ENCODE peak calls at places on chromosome 12, in eight cellular contexts. One of them, this sample, is unnamed.

GRCh38 chr12:54000105-54000773 is at the start of gene HOXC9:
- DNase-seq in NCI-H1436: no peak
- DNase-seq in neural progenitor cell: no peak
- DNase-seq in AG04449: no peak
- DNase-seq in NCI-H1105: no peak
- DNase-seq in left ventricle myocardium inferior: no peak
- DNase-seq in hepatocyte: no peak
- DNase-seq in NCI-H226: peak
- DNase-seq in this sample: no peak

GRCh38 chr12:88951177-88951576 is 370.9 kb upstream of the KITLG start:
- DNase-seq in NCI-H1436: peak
- DNase-seq in neural progenitor cell: no peak
- DNase-seq in AG04449: no peak
- DNase-seq in NCI-H1105: peak
- DNase-seq in left ventricle myocardium inferior: no peak
- DNase-seq in hepatocyte: no peak
- DNase-seq in NCI-H226: no peak
- DNase-seq in this sample: no peak

GRCh38 chr12:88562846-88563582 is 17.3 kb downstream of the KITLG start:
- DNase-seq in NCI-H1436: no peak
- DNase-seq in neural progenitor cell: no peak
- DNase-seq in AG04449: no peak
- DNase-seq in NCI-H1105: no peak
- DNase-seq in left ventricle myocardium inferior: no peak
- DNase-seq in hepatocyte: no peak
- DNase-seq in NCI-H226: peak
- DNase-seq in this sample: no peak

GRCh38 chr12:96047621-96048211 is 12.3 kb upstream of the LTA4H start:
- DNase-seq in NCI-H1436: peak
- DNase-seq in neural progenitor cell: no peak
- DNase-seq in AG04449: no peak
- DNase-seq in NCI-H1105: peak
- DNase-seq in left ventricle myocardium inferior: no peak
- DNase-seq in hepatocyte: peak
- DNase-seq in NCI-H226: peak
- DNase-seq in this sample: no peak

GRCh38 chr12:85280984-85281946 is 1.2 kb downstream of the ALX1 start:
- DNase-seq in NCI-H1436: no peak
- DNase-seq in neural progenitor cell: no peak
- DNase-seq in AG04449: no peak
- DNase-seq in NCI-H1105: no peak
- DNase-seq in left ventricle myocardium inferior: no peak
- DNase-seq in hepatocyte: no peak
- DNase-seq in NCI-H226: no peak
- DNase-seq in this sample: no peak

GRCh38 chr12:54719691-54720090 is 71.5 kb upstream of the DCD start:
- DNase-seq in NCI-H1436: no peak
- DNase-seq in neural progenitor cell: no peak
- DNase-seq in AG04449: no peak
- DNase-seq in NCI-H1105: no peak
- DNase-seq in left ventricle myocardium inferior: no peak
- DNase-seq in hepatocyte: no peak
- DNase-seq in NCI-H226: no peak
- DNase-seq in this sample: no peak

GRCh38 chr12:83150465-83151189 is 463.9 kb downstream of the TMTC2 start:
- DNase-seq in NCI-H1436: no peak
- DNase-seq in neural progenitor cell: no peak
- DNase-seq in AG04449: no peak
- DNase-seq in NCI-H1105: no peak
- DNase-seq in left ventricle myocardium inferior: no peak
- DNase-seq in hepatocyte: no peak
- DNase-seq in NCI-H226: no peak
- DNase-seq in this sample: no peak

GRCh38 chr12:12582895-12583303 is 20.2 kb upstream of the DUSP16 start:
- DNase-seq in NCI-H1436: no peak
- DNase-seq in neural progenitor cell: no peak
- DNase-seq in AG04449: no peak
- DNase-seq in NCI-H1105: no peak
- DNase-seq in left ventricle myocardium inferior: no peak
- DNase-seq in hepatocyte: peak
- DNase-seq in NCI-H226: no peak
- DNase-seq in this sample: no peak

GRCh38 chr12:110536834-110537604 is 34.9 kb downstream of the RAD9B start:
- DNase-seq in NCI-H1436: no peak
- DNase-seq in neural progenitor cell: no peak
- DNase-seq in AG04449: no peak
- DNase-seq in NCI-H1105: no peak
- DNase-seq in left ventricle myocardium inferior: no peak
- DNase-seq in hepatocyte: no peak
- DNase-seq in NCI-H226: no peak
- DNase-seq in this sample: no peak

GRCh38 chr12:132185698-132186097 is 41.4 kb downstream of the NOC4L start:
- DNase-seq in NCI-H1436: no peak
- DNase-seq in neural progenitor cell: no peak
- DNase-seq in AG04449: no peak
- DNase-seq in NCI-H1105: no peak
- DNase-seq in left ventricle myocardium inferior: no peak
- DNase-seq in hepatocyte: no peak
- DNase-seq in NCI-H226: no peak
- DNase-seq in this sample: no peak

GRCh38 chr12:43132291-43132690 is 419.7 kb downstream of the ADAMTS20 start:
- DNase-seq in NCI-H1436: no peak
- DNase-seq in neural progenitor cell: no peak
- DNase-seq in AG04449: no peak
- DNase-seq in NCI-H1105: no peak
- DNase-seq in left ventricle myocardium inferior: no peak
- DNase-seq in hepatocyte: no peak
- DNase-seq in NCI-H226: no peak
- DNase-seq in this sample: no peak

GRCh38 chr12:109931143-109931542 is 31.1 kb downstream of the TCHP start:
- DNase-seq in NCI-H1436: no peak
- DNase-seq in neural progenitor cell: no peak
- DNase-seq in AG04449: no peak
- DNase-seq in NCI-H1105: no peak
- DNase-seq in left ventricle myocardium inferior: no peak
- DNase-seq in hepatocyte: no peak
- DNase-seq in NCI-H226: no peak
- DNase-seq in this sample: no peak

GRCh38 chr12:51819851-51820720 is 28.4 kb downstream of the FIGNL2 start:
- DNase-seq in NCI-H1436: peak
- DNase-seq in neural progenitor cell: peak
- DNase-seq in AG04449: no peak
- DNase-seq in NCI-H1105: no peak
- DNase-seq in left ventricle myocardium inferior: peak
- DNase-seq in hepatocyte: no peak
- DNase-seq in NCI-H226: no peak
- DNase-seq in this sample: peak

GRCh38 chr12:124679533-124680371 is 112.3 kb upstream of the NCOR2 start:
- DNase-seq in NCI-H1436: no peak
- DNase-seq in neural progenitor cell: no peak
- DNase-seq in AG04449: no peak
- DNase-seq in NCI-H1105: no peak
- DNase-seq in left ventricle myocardium inferior: peak
- DNase-seq in hepatocyte: no peak
- DNase-seq in NCI-H226: no peak
- DNase-seq in this sample: peak

GRCh38 chr12:130162267-130162666 is at the start of gene FZD10:
- DNase-seq in NCI-H1436: no peak
- DNase-seq in neural progenitor cell: peak
- DNase-seq in AG04449: no peak
- DNase-seq in NCI-H1105: peak
- DNase-seq in left ventricle myocardium inferior: peak
- DNase-seq in hepatocyte: peak
- DNase-seq in NCI-H226: no peak
- DNase-seq in this sample: no peak

GRCh38 chr12:219891-220352 is 6.0 kb upstream of the SLC6A12 start:
- DNase-seq in NCI-H1436: peak
- DNase-seq in neural progenitor cell: peak
- DNase-seq in AG04449: no peak
- DNase-seq in NCI-H1105: no peak
- DNase-seq in left ventricle myocardium inferior: peak
- DNase-seq in hepatocyte: peak
- DNase-seq in NCI-H226: peak
- DNase-seq in this sample: peak

GRCh38 chr12:120164293-120164692 is 30.2 kb downstream of the GCN1 start:
- DNase-seq in NCI-H1436: no peak
- DNase-seq in neural progenitor cell: no peak
- DNase-seq in AG04449: no peak
- DNase-seq in NCI-H1105: no peak
- DNase-seq in left ventricle myocardium inferior: no peak
- DNase-seq in hepatocyte: no peak
- DNase-seq in NCI-H226: no peak
- DNase-seq in this sample: no peak

GRCh38 chr12:89092297-89092696 is 260.0 kb downstream of the DUSP6 start:
- DNase-seq in NCI-H1436: no peak
- DNase-seq in neural progenitor cell: no peak
- DNase-seq in AG04449: no peak
- DNase-seq in NCI-H1105: no peak
- DNase-seq in left ventricle myocardium inferior: no peak
- DNase-seq in hepatocyte: no peak
- DNase-seq in NCI-H226: no peak
- DNase-seq in this sample: no peak

GRCh38 chr12:54357802-54358619 is 6.3 kb downstream of the GPR84 start:
- DNase-seq in NCI-H1436: peak
- DNase-seq in neural progenitor cell: peak
- DNase-seq in AG04449: no peak
- DNase-seq in NCI-H1105: no peak
- DNase-seq in left ventricle myocardium inferior: no peak
- DNase-seq in hepatocyte: no peak
- DNase-seq in NCI-H226: no peak
- DNase-seq in this sample: no peak

GRCh38 chr12:80268924-80269749 is 169.8 kb downstream of the OTOGL start:
- DNase-seq in NCI-H1436: no peak
- DNase-seq in neural progenitor cell: no peak
- DNase-seq in AG04449: peak
- DNase-seq in NCI-H1105: no peak
- DNase-seq in left ventricle myocardium inferior: no peak
- DNase-seq in hepatocyte: no peak
- DNase-seq in NCI-H226: peak
- DNase-seq in this sample: no peak

GRCh38 chr12:122491991-122492390 is 8.7 kb downstream of the ZCCHC8 start:
- DNase-seq in NCI-H1436: no peak
- DNase-seq in neural progenitor cell: no peak
- DNase-seq in AG04449: no peak
- DNase-seq in NCI-H1105: no peak
- DNase-seq in left ventricle myocardium inferior: no peak
- DNase-seq in hepatocyte: no peak
- DNase-seq in NCI-H226: no peak
- DNase-seq in this sample: no peak

GRCh38 chr12:41185946-41186345 is 2.2 kb upstream of the PDZRN4 start:
- DNase-seq in NCI-H1436: no peak
- DNase-seq in neural progenitor cell: no peak
- DNase-seq in AG04449: no peak
- DNase-seq in NCI-H1105: no peak
- DNase-seq in left ventricle myocardium inferior: no peak
- DNase-seq in hepatocyte: no peak
- DNase-seq in NCI-H226: no peak
- DNase-seq in this sample: no peak

GRCh38 chr12:78229491-78230209 is 399.0 kb downstream of the NAV3 start:
- DNase-seq in NCI-H1436: no peak
- DNase-seq in neural progenitor cell: peak
- DNase-seq in AG04449: no peak
- DNase-seq in NCI-H1105: no peak
- DNase-seq in left ventricle myocardium inferior: no peak
- DNase-seq in hepatocyte: peak
- DNase-seq in NCI-H226: peak
- DNase-seq in this sample: no peak

GRCh38 chr12:33671676-33672075 is 232.1 kb upstream of the SYT10 start:
- DNase-seq in NCI-H1436: no peak
- DNase-seq in neural progenitor cell: no peak
- DNase-seq in AG04449: no peak
- DNase-seq in NCI-H1105: no peak
- DNase-seq in left ventricle myocardium inferior: no peak
- DNase-seq in hepatocyte: no peak
- DNase-seq in NCI-H226: no peak
- DNase-seq in this sample: no peak

GRCh38 chr12:57008113-57008687 is 1.9 kb upstream of the ZBTB39 start:
- DNase-seq in NCI-H1436: peak
- DNase-seq in neural progenitor cell: peak
- DNase-seq in AG04449: no peak
- DNase-seq in NCI-H1105: peak
- DNase-seq in left ventricle myocardium inferior: no peak
- DNase-seq in hepatocyte: peak
- DNase-seq in NCI-H226: peak
- DNase-seq in this sample: peak

GRCh38 chr12:93669452-93669851 is 7.7 kb upstream of the CRADD start:
- DNase-seq in NCI-H1436: no peak
- DNase-seq in neural progenitor cell: no peak
- DNase-seq in AG04449: no peak
- DNase-seq in NCI-H1105: no peak
- DNase-seq in left ventricle myocardium inferior: no peak
- DNase-seq in hepatocyte: no peak
- DNase-seq in NCI-H226: no peak
- DNase-seq in this sample: no peak

GRCh38 chr12:25623816-25624215 is 70.7 kb upstream of the LMNTD1 start:
- DNase-seq in NCI-H1436: no peak
- DNase-seq in neural progenitor cell: no peak
- DNase-seq in AG04449: no peak
- DNase-seq in NCI-H1105: no peak
- DNase-seq in left ventricle myocardium inferior: no peak
- DNase-seq in hepatocyte: no peak
- DNase-seq in NCI-H226: peak
- DNase-seq in this sample: no peak